ENCODE peak calls at places on chromosomes 6 and 20, in four cellular contexts. A is IMR-90, T is H1, V is mesendoderm. J is an unnamed sample.

GRCh38 chr6:111230351-111231077 is 143.2 kb downstream of the SLC16A10 start:
- DNase-seq in V (no peak), T (no peak), A (peak; percentile 88), J (no peak)

GRCh38 chr6:16505711-16506362 is 255.4 kb downstream of the ATXN1 start:
- DNase-seq in A (peak; percentile 78), T (no peak), V (no peak), J (no peak)

GRCh38 chr20:1961374-1961773 is 32.5 kb downstream of the PDYN start:
- DNase-seq in A (no peak), V (no peak), T (no peak), J (no peak)

GRCh38 chr6:148874698-148875293 is 128.0 kb downstream of the UST start:
- DNase-seq in A (no peak), V (peak; percentile 76), T (no peak), J (no peak)

GRCh38 chr6:160127270-160128124 is 5.9 kb downstream of the SLC22A1 start:
- DNase-seq in V (no peak), A (no peak), T (no peak), J (no peak)

GRCh38 chr6:41097467-41098090 is 24.8 kb downstream of the NFYA start:
- DNase-seq in A (peak; percentile 69), V (peak; percentile 56), T (no peak), J (no peak)

GRCh38 chr20:51463560-51463959 is 79.0 kb downstream of the NFATC2 start:
- DNase-seq in A (no peak), V (no peak), T (no peak), J (no peak)

GRCh38 chr20:58546312-58546711 is 31.1 kb upstream of the APCDD1L start:
- DNase-seq in A (no peak), V (no peak), T (no peak), J (no peak)

GRCh38 chr20:57388953-57389694 is 2.1 kb upstream of the RBM38 start:
- DNase-seq in V (peak; percentile 80), T (no peak), A (peak; percentile 15), J (peak; percentile 80)

GRCh38 chr6:34075906-34076305 is 70.0 kb downstream of the GRM4 start:
- DNase-seq in V (no peak), T (no peak), A (no peak), J (no peak)

GRCh38 chr20:1907586-1907985 is 12.4 kb downstream of the SIRPA start:
- DNase-seq in T (no peak), A (peak; percentile 44), V (no peak), J (no peak)

GRCh38 chr20:64079273-64080012 is at the start of gene RGS19:
- DNase-seq in T (no peak), A (peak; percentile 64), V (peak; percentile 77), J (peak; percentile 68)

GRCh38 chr6:130655586-130655985 is 171.6 kb upstream of the SMLR1 start:
- DNase-seq in V (no peak), A (peak; percentile 11), T (no peak), J (no peak)

GRCh38 chr20:23132930-23133559 is 46.9 kb upstream of the CD93 start:
- DNase-seq in T (no peak), V (peak; percentile 35), A (no peak), J (no peak)

GRCh38 chr6:161561938-161562337 is 288.1 kb upstream of the AGPAT4 start:
- DNase-seq in V (peak; percentile 37), A (no peak), T (no peak), J (no peak)

GRCh38 chr6:154861825-154862224 is 128.6 kb downstream of the SCAF8 start:
- DNase-seq in T (no peak), A (no peak), V (no peak), J (no peak)

GRCh38 chr6:68777956-68778355 is 142.9 kb downstream of the ADGRB3 start:
- DNase-seq in T (no peak), V (no peak), A (peak; percentile 2), J (no peak)

GRCh38 chr20:10935658-10936057 is 261.9 kb upstream of the JAG1 start:
- DNase-seq in A (no peak), V (no peak), T (no peak), J (no peak)

GRCh38 chr6:109167557-109167956 is 72.2 kb downstream of the CEP57L1 start:
- DNase-seq in A (no peak), V (no peak), T (no peak), J (no peak)

DNA sequence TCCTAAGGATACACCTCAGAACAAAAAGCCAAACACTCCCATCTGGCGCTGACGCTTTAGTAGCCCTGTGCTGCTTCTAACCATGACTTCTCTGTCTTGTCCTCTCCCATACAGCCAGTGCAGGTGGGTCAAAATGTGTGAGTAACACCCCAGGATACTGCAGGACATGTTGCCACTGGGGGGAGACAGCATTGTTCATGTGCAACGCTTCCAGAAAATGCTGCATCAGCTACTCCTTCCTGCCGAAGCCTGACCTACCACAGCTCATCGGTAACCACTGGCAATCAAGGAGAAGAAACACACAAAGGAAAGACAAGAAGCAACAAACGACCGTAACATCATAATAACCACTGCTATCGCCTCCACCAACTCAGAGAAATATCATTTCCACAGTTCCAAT is 1.4 kb downstream of the DEFB132 start:
- DNase-seq in T (no peak), A (peak; percentile 16), V (peak; percentile 36), J (no peak)
- H2BK5ac ChIP-seq in T (no peak overlapping the region), A (no peak overlapping the region), V (no peak overlapping the region), J (no peak overlapping the region)

GRCh38 chr20:38167466-38167850 is 2.4 kb upstream of the TGM2 start:
- DNase-seq in V (no peak), A (no peak), T (no peak), J (no peak)

GRCh38 chr20:38170219-38170902 is 5.3 kb upstream of the TGM2 start:
- DNase-seq in T (no peak), V (no peak), A (peak; percentile 64), J (no peak)

GRCh38 chr20:38167851-38168760 is 3.0 kb upstream of the TGM2 start:
- DNase-seq in V (peak; percentile 73), A (peak; percentile 96), T (no peak), J (peak; percentile 43)

GRCh38 chr20:38169636-38170035 is 4.6 kb upstream of the TGM2 start:
- DNase-seq in A (no peak), V (no peak), T (no peak), J (no peak)

DNA sequence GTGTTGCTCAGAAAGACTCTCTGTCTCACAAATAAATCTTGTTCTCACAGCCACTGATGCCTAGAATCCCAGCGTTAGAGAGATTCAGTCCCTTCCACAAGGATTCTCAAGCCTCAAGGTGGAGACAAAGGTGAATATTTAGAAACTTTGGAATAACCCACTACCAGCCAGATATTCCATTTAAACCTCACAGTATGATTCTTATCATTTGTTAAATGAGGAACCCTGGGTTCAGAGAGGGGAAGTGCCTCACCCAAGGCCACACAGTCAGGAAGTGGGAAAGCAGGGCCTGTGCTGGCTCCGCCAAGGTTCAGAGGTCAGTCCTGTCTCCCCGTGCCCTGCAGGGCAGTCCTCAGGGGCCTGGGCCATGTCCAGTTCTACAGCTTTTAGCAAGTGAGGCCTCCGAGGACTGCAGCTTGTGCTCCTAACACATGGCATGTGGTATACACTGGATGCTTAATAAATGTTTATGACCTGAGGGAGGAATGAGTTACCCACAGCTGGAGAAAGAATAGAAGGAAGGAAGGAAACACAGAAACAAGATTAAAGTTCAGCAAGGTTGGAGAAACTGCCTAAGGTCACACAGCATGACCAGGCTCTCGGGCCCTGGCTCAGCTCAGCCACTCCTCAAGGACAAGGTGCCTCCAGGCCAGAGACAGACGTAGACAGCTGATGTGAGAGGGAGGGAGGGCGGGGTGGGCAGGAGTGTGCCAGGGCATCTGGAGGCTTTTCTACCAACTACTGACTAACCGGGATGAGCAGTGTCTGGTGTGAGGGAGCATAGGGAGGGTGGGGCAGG is 3.9 kb upstream of the TGM2 start:
- DNase-seq in A (no peak), T (no peak), V (no peak), J (no peak)
- H3K4ac ChIP-seq in A (peak overlapping the region; percentile 95), T (no peak overlapping the region), V (no peak overlapping the region), J (no peak overlapping the region)

GRCh38 chr6:52571099-52571755 is 5.6 kb downstream of the TRAM2 start:
- DNase-seq in A (no peak), V (peak; percentile 84), T (no peak), J (no peak)

GRCh38 chr6:52570291-52570700 is 6.6 kb downstream of the TRAM2 start:
- DNase-seq in T (no peak), V (no peak), A (no peak), J (no peak)

GRCh38 chr6:52566201-52566600 is 10.7 kb downstream of the TRAM2 start:
- DNase-seq in A (no peak), V (no peak), T (no peak), J (no peak)

GRCh38 chr6:52566853-52567279 is 10.0 kb downstream of the TRAM2 start:
- DNase-seq in V (peak; percentile 78), A (peak; percentile 99), T (no peak), J (no peak)

GRCh38 chr6:52568320-52568719 is 8.5 kb downstream of the TRAM2 start:
- DNase-seq in A (no peak), T (no peak), V (peak; percentile 73), J (no peak)
- H3K56ac ChIP-seq in A (peak overlapping the region; percentile 32), T (no peak overlapping the region), V (no peak overlapping the region), J (no peak overlapping the region)

GRCh38 chr20:41617931-41618806 is at the start of gene CHD6:
- DNase-seq in A (peak; percentile 99), V (peak; percentile 100), T (peak; percentile 100), J (peak; percentile 100)

GRCh38 chr20:41616228-41616627 is 1.9 kb downstream of the CHD6 start:
- DNase-seq in A (peak; percentile 19), V (no peak), T (no peak), J (no peak)

GRCh38 chr20:41615671-41616070 is 2.5 kb downstream of the CHD6 start:
- DNase-seq in T (no peak), A (no peak), V (no peak), J (no peak)

GRCh38 chr20:41618807-41619294 is 674 bp upstream of the CHD6 start:
- DNase-seq in A (no peak), T (no peak), V (no peak), J (no peak)

GRCh38 chr20:41617059-41617921 is 887 bp downstream of the CHD6 start:
- DNase-seq in V (peak; percentile 45), A (peak; percentile 32), T (no peak), J (peak; percentile 32)
- H2BK5ac ChIP-seq in V (no peak overlapping the region), A (peak overlapping the region; percentile 22), T (peak overlapping the region; percentile 19), J (no peak overlapping the region)

GRCh38 chr6:163415620-163416379 is 1.3 kb downstream of the QKI start:
- DNase-seq in V (peak; percentile 71), T (no peak), A (peak; percentile 52), J (no peak)
- H3K4ac ChIP-seq in V (peak overlapping the region; percentile 62), T (peak overlapping the region; percentile 73), A (peak overlapping the region; percentile 91), J (no peak overlapping the region)